ENCODE peak calls at places on chromosomes 4 and X, in four cellular contexts. One of them, this sample, is unnamed.

GRCh38 chrX:134654398-134655012 is 3.8 kb downstream of the PLAC1 start:
- DNase-seq in T-helper 2 cell: no peak
- DNase-seq in kidney epithelial cell: no peak
- DNase-seq in NCI-H1930: no peak
- DNase-seq in this sample: no peak

GRCh38 chrX:56343664-56344063 is 111.5 kb downstream of the KLF8 start:
- DNase-seq in T-helper 2 cell: no peak
- DNase-seq in kidney epithelial cell: no peak
- DNase-seq in NCI-H1930: no peak
- DNase-seq in this sample: no peak

GRCh38 chrX:71616672-71617529 is 1.4 kb downstream of the CXCR3 start:
- DNase-seq in T-helper 2 cell: no peak
- DNase-seq in kidney epithelial cell: no peak
- DNase-seq in NCI-H1930: no peak
- DNase-seq in this sample: no peak

GRCh38 chr4:142043509-142043908 is 407.1 kb downstream of the IL15 start:
- DNase-seq in T-helper 2 cell: no peak
- DNase-seq in kidney epithelial cell: no peak
- DNase-seq in NCI-H1930: no peak
- DNase-seq in this sample: no peak

GRCh38 chr4:98891533-98892337 is 37.2 kb downstream of the EIF4E start:
- DNase-seq in T-helper 2 cell: no peak
- DNase-seq in kidney epithelial cell: no peak
- DNase-seq in NCI-H1930: no peak
- DNase-seq in this sample: no peak

GRCh38 chr4:15963001-15963451 is at the start of gene FGFBP2:
- DNase-seq in T-helper 2 cell: no peak
- DNase-seq in kidney epithelial cell: no peak
- DNase-seq in NCI-H1930: no peak
- DNase-seq in this sample: no peak

GRCh38 chr4:41174444-41174843 is 39.9 kb downstream of the APBB2 start:
- DNase-seq in T-helper 2 cell: no peak
- DNase-seq in kidney epithelial cell: no peak
- DNase-seq in NCI-H1930: no peak
- DNase-seq in this sample: no peak

GRCh38 chr4:147175460-147176025 is 229.9 kb upstream of the TTC29 start:
- DNase-seq in T-helper 2 cell: no peak
- DNase-seq in kidney epithelial cell: no peak
- DNase-seq in NCI-H1930: no peak
- DNase-seq in this sample: no peak

GRCh38 chr4:185796176-185796575 is 15.8 kb downstream of the SORBS2 start:
- DNase-seq in T-helper 2 cell: no peak
- DNase-seq in kidney epithelial cell: no peak
- DNase-seq in NCI-H1930: no peak
- DNase-seq in this sample: no peak

GRCh38 chrX:133913658-133914388 is 71.6 kb downstream of the GPC3 start:
- DNase-seq in T-helper 2 cell: no peak
- DNase-seq in kidney epithelial cell: no peak
- DNase-seq in NCI-H1930: no peak
- DNase-seq in this sample: no peak

GRCh38 chr4:17500574-17500973 is 11.3 kb downstream of the QDPR start:
- DNase-seq in T-helper 2 cell: no peak
- DNase-seq in kidney epithelial cell: no peak
- DNase-seq in NCI-H1930: no peak
- DNase-seq in this sample: no peak

GRCh38 chrX:874061-874460 is 243.5 kb downstream of the SHOX start:
- DNase-seq in T-helper 2 cell: no peak
- DNase-seq in kidney epithelial cell: no peak
- DNase-seq in NCI-H1930: no peak
- DNase-seq in this sample: no peak

GRCh38 chrX:21985332-21985777 is 44.8 kb downstream of the SMS start:
- DNase-seq in T-helper 2 cell: peak
- DNase-seq in kidney epithelial cell: no peak
- DNase-seq in NCI-H1930: peak
- DNase-seq in this sample: peak

GRCh38 chr4:40575846-40576245 is 53.8 kb downstream of the RBM47 start:
- DNase-seq in T-helper 2 cell: no peak
- DNase-seq in kidney epithelial cell: no peak
- DNase-seq in NCI-H1930: no peak
- DNase-seq in this sample: no peak

GRCh38 chr4:54539500-54540029 is 118.2 kb upstream of the KIT start:
- DNase-seq in T-helper 2 cell: no peak
- DNase-seq in kidney epithelial cell: peak
- DNase-seq in NCI-H1930: peak
- DNase-seq in this sample: no peak

GRCh38 chr4:150570862-150571261 is 11.1 kb upstream of the MAB21L2 start:
- DNase-seq in T-helper 2 cell: no peak
- DNase-seq in kidney epithelial cell: no peak
- DNase-seq in NCI-H1930: no peak
- DNase-seq in this sample: no peak

GRCh38 chrX:123625477-123625876 is 107.4 kb downstream of the THOC2 start:
- DNase-seq in T-helper 2 cell: no peak
- DNase-seq in kidney epithelial cell: no peak
- DNase-seq in NCI-H1930: no peak
- DNase-seq in this sample: no peak

GRCh38 chrX:71514367-71515038 is 18.4 kb upstream of the OGT start:
- DNase-seq in T-helper 2 cell: no peak
- DNase-seq in kidney epithelial cell: no peak
- DNase-seq in NCI-H1930: no peak
- DNase-seq in this sample: no peak

GRCh38 chrX:906586-906985 is 276.0 kb downstream of the SHOX start:
- DNase-seq in T-helper 2 cell: no peak
- DNase-seq in kidney epithelial cell: no peak
- DNase-seq in NCI-H1930: no peak
- DNase-seq in this sample: no peak

GRCh38 chr4:138414202-138414601 is 172.1 kb upstream of the SLC7A11 start:
- DNase-seq in T-helper 2 cell: no peak
- DNase-seq in kidney epithelial cell: no peak
- DNase-seq in NCI-H1930: no peak
- DNase-seq in this sample: no peak

GRCh38 chr4:175705407-175705806 is 106.7 kb downstream of the GPM6A start:
- DNase-seq in T-helper 2 cell: no peak
- DNase-seq in kidney epithelial cell: no peak
- DNase-seq in NCI-H1930: no peak
- DNase-seq in this sample: no peak

GRCh38 chrX:1165535-1166196 is 46.8 kb downstream of the CRLF2 start:
- DNase-seq in T-helper 2 cell: no peak
- DNase-seq in kidney epithelial cell: no peak
- DNase-seq in NCI-H1930: no peak
- DNase-seq in this sample: no peak

GRCh38 chr4:8896506-8896905 is 24.9 kb upstream of the HMX1 start:
- DNase-seq in T-helper 2 cell: no peak
- DNase-seq in kidney epithelial cell: no peak
- DNase-seq in NCI-H1930: no peak
- DNase-seq in this sample: no peak

GRCh38 chr4:149910604-149911367 is 95.1 kb upstream of the IQCM start:
- DNase-seq in T-helper 2 cell: no peak
- DNase-seq in kidney epithelial cell: no peak
- DNase-seq in NCI-H1930: no peak
- DNase-seq in this sample: no peak

GRCh38 chr4:164955107-164955805 is 22.2 kb downstream of the TRIM61 start:
- DNase-seq in T-helper 2 cell: no peak
- DNase-seq in kidney epithelial cell: no peak
- DNase-seq in NCI-H1930: no peak
- DNase-seq in this sample: no peak

GRCh38 chr4:3440979-3441500 is 728 bp upstream of the HGFAC start:
- DNase-seq in T-helper 2 cell: no peak
- DNase-seq in kidney epithelial cell: no peak
- DNase-seq in NCI-H1930: no peak
- DNase-seq in this sample: no peak

GRCh38 chr4:5746829-5747745 is 36.1 kb downstream of the EVC start:
- DNase-seq in T-helper 2 cell: no peak
- DNase-seq in kidney epithelial cell: no peak
- DNase-seq in NCI-H1930: no peak
- DNase-seq in this sample: no peak

GRCh38 chrX:68940601-68941000 is 111.8 kb downstream of the EFNB1 start:
- DNase-seq in T-helper 2 cell: no peak
- DNase-seq in kidney epithelial cell: no peak
- DNase-seq in NCI-H1930: no peak
- DNase-seq in this sample: no peak

GRCh38 chrX:96576358-96576757 is 108.3 kb upstream of the DIAPH2 start:
- DNase-seq in T-helper 2 cell: no peak
- DNase-seq in kidney epithelial cell: no peak
- DNase-seq in NCI-H1930: no peak
- DNase-seq in this sample: no peak